ENCODE peak calls at places on chromosomes 6 and 20, in four cellular contexts. G is H9, U is mesenchymal stem cell, C is trophoblast cell. J is an unnamed sample.

GRCh38 chr6:169722362-169723199 is 1.7 kb downstream of the PHF10 start:
- DNase-seq in G (peak; percentile 34), C (peak; percentile 50), U (peak; percentile 73), J (peak; percentile 29)

GRCh38 chr20:51752343-51752951 is 15.7 kb downstream of the ATP9A start:
- DNase-seq in U (peak; percentile 93), G (no peak), C (no peak), J (no peak)

GRCh38 chr6:168193816-168194701 is 115.0 kb upstream of the FRMD1 start:
- DNase-seq in U (no peak), G (peak; percentile 76), C (no peak), J (no peak)

GRCh38 chr20:34102342-34102741 is 9.7 kb downstream of the EIF2S2 start:
- DNase-seq in C (no peak), U (no peak), G (no peak), J (no peak)

GRCh38 chr6:112203577-112204349 is 50.6 kb downstream of the LAMA4 start:
- DNase-seq in G (no peak), U (peak; percentile 71), C (peak; percentile 44), J (no peak)

GRCh38 chr20:49245921-49246740 is 26.9 kb downstream of the DDX27 start:
- DNase-seq in G (peak; percentile 43), C (no peak), U (peak; percentile 61), J (no peak)

GRCh38 chr6:33895296-33895695 is 91.5 kb upstream of the MLN start:
- DNase-seq in U (no peak), G (no peak), C (no peak), J (no peak)

GRCh38 chr6:150145830-150146229 is 3.0 kb downstream of the PPP1R14C start:
- DNase-seq in G (no peak), U (no peak), C (no peak), J (no peak)

GRCh38 chr6:17103715-17104114 is 1.9 kb downstream of the STMND1 start:
- DNase-seq in U (no peak), C (no peak), G (no peak), J (no peak)

GRCh38 chr6:85628353-85628752 is 14.3 kb downstream of the SYNCRIP start:
- DNase-seq in U (no peak), C (no peak), G (no peak), J (no peak)

GRCh38 chr20:31709939-31710338 is 12.7 kb downstream of the BCL2L1 start:
- DNase-seq in U (no peak), C (no peak), G (no peak), J (no peak)

GRCh38 chr6:135938588-135939215 is 87.2 kb downstream of the PDE7B start:
- DNase-seq in G (no peak), U (peak; percentile 32), C (peak; percentile 3), J (no peak)

GRCh38 chr20:34904202-34904621 is 27.8 kb downstream of the ACSS2 start:
- DNase-seq in C (no peak), G (no peak), U (no peak), J (no peak)

GRCh38 chr20:35619196-35620095 is 3.8 kb downstream of the SPAG4 start:
- DNase-seq in U (peak; percentile 87), C (peak; percentile 78), G (peak; percentile 96), J (peak; percentile 85)

GRCh38 chr6:104579464-104579863 is 280.3 kb downstream of the HACE1 start:
- DNase-seq in C (peak; percentile 25), G (no peak), U (no peak), J (no peak)

GRCh38 chr6:163667372-163668060 is 253.0 kb downstream of the QKI start:
- DNase-seq in G (no peak), U (no peak), C (peak; percentile 7), J (no peak)

GRCh38 chr6:166046232-166046631 is 121.4 kb downstream of the TBXT start:
- DNase-seq in G (no peak), C (no peak), U (peak; percentile 96), J (no peak)

GRCh38 chr6:113694278-113695077 is 162.7 kb upstream of the MARCKS start:
- DNase-seq in G (no peak), C (no peak), U (peak; percentile 54), J (no peak)

GRCh38 chr6:46925563-46926253 is 4.0 kb upstream of the ADGRF5 start:
- DNase-seq in U (peak; percentile 66), C (peak; percentile 94), G (no peak), J (no peak)

GRCh38 chr20:59207235-59207634 is 43.6 kb downstream of the ZNF831 start:
- DNase-seq in C (no peak), U (no peak), G (no peak), J (no peak)

GRCh38 chr20:14612389-14612788 is 275.0 kb upstream of the FLRT3 start:
- DNase-seq in G (no peak), U (peak; percentile 13), C (no peak), J (no peak)

GRCh38 chr6:21241231-21242130 is 352.1 kb upstream of the SOX4 start:
- DNase-seq in C (no peak), G (no peak), U (no peak), J (no peak)

GRCh38 chr6:90098025-90098474 is 198.6 kb downstream of the BACH2 start:
- DNase-seq in G (no peak), U (peak; percentile 41), C (no peak), J (no peak)

GRCh38 chr6:44696099-44696498 is 308.6 kb downstream of the CDC5L start:
- DNase-seq in G (peak; percentile 16), U (no peak), C (no peak), J (no peak)

GRCh38 chr6:42970859-42971612 is 7.9 kb downstream of the PEX6 start:
- DNase-seq in U (peak; percentile 65), C (no peak), G (no peak), J (no peak)

GRCh38 chr6:72418495-72418894 is 203.4 kb upstream of the KCNQ5 start:
- DNase-seq in G (no peak), U (peak; percentile 61), C (no peak), J (peak; percentile 9)

GRCh38 chr6:113015249-113015648 is 668.1 kb downstream of the RFPL4B start:
- DNase-seq in G (no peak), C (no peak), U (peak; percentile 62), J (no peak)

DNA sequence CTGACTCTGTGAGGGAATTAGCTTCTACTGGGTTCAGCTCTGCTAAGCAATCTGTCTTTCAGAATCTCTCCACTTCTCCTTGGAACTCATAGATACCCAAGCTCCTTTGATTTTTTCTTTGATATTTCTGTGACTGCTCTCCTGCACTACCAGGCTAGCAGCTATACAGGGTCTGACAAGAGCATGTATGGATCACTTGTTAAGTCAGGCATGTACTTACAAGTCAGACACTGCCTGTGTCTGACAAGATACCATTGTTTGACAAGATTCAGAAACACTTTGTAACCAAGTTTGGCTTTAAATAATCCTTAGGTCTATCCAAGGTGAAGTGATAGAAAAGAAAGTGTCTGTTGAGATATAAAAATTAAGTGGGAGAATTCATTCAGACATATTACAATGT is 79.5 kb downstream of the SESN1 start:
- DNase-seq in C (no peak), U (no peak), G (no peak), J (no peak)
- H2BK12ac ChIP-seq in C (no peak overlapping the region), U (no peak overlapping the region), G (no peak overlapping the region), J (no peak overlapping the region)

GRCh38 chr6:36328600-36328999 is 8.1 kb downstream of the BNIP5 start:
- DNase-seq in C (no peak), G (no peak), U (no peak), J (no peak)
- H3K9ac ChIP-seq in C (no peak overlapping the region), G (no peak overlapping the region), U (no peak overlapping the region), J (no peak overlapping the region)

GRCh38 chr6:122400121-122400450 is 634 bp downstream of the HSF2 start:
- DNase-seq in G (no peak), C (peak; percentile 6), U (no peak), J (peak; percentile 29)

GRCh38 chr6:122401104-122401503 is 1.7 kb downstream of the HSF2 start:
- DNase-seq in C (no peak), G (no peak), U (peak; percentile 7), J (no peak)

GRCh38 chr6:122399055-122399347 is 451 bp upstream of the HSF2 start:
- DNase-seq in G (no peak), U (no peak), C (no peak), J (no peak)

GRCh38 chr6:122400467-122401089 is 1.1 kb downstream of the HSF2 start:
- DNase-seq in C (no peak), U (peak; percentile 15), G (no peak), J (no peak)

GRCh38 chr6:122399348-122400120 is at the start of gene HSF2:
- DNase-seq in U (peak; percentile 99), G (peak; percentile 99), C (peak; percentile 99), J (peak; percentile 91)
- H4K8ac ChIP-seq in U (peak within 1 kb of the TSS; percentile 75), G (no peak within 1 kb of the TSS), C (peak within 1 kb of the TSS; percentile 75), J (peak within 1 kb of the TSS; percentile 82)

GRCh38 chr6:41056768-41057490 is 3.9 kb downstream of the APOBEC2 start:
- DNase-seq in C (no peak), U (no peak), G (no peak), J (no peak)
- H2BK12ac ChIP-seq in C (peak overlapping the region; percentile 34), U (no peak overlapping the region), G (no peak overlapping the region), J (no peak overlapping the region)

GRCh38 chr20:10505320-10506226 is 70.5 kb downstream of the SLX4IP start:
- DNase-seq in C (no peak), U (peak; percentile 74), G (no peak), J (no peak)

GRCh38 chr20:10504893-10505292 is 69.8 kb downstream of the SLX4IP start:
- DNase-seq in C (no peak), U (peak; percentile 83), G (no peak), J (no peak)

GRCh38 chr20:10498196-10498595 is 63.1 kb downstream of the SLX4IP start:
- DNase-seq in U (no peak), C (no peak), G (no peak), J (no peak)

GRCh38 chr20:10501377-10501776 is 66.3 kb downstream of the SLX4IP start:
- DNase-seq in U (no peak), G (no peak), C (no peak), J (no peak)

DNA sequence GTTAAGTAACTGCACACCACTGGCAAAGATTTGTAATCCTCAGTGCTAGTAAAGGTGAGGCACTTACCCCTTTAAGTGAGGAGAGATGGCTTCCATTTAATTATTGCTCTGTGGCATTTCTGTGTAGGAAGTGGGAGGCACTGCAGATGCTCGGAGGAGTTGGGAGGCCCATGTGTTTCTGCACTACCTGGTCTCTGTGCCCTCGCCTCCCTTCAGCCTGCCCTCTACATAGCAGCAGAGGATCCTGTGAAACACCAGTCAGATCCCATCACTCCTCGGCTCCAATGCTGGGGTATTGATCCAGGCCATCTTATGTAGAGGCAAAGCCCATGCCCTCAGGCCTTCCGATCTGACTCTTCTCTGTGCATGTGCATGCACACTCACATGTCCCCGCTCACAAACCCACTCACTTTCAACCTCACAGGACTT is 67.0 kb downstream of the SLX4IP start:
- DNase-seq in U (no peak), G (no peak), C (no peak), J (no peak)
- H3K9ac ChIP-seq in U (peak overlapping the region; percentile 82), G (no peak overlapping the region), C (no peak overlapping the region), J (no peak overlapping the region)

GRCh38 chr20:62751551-62752150 is 43.0 kb downstream of the NTSR1 start:
- DNase-seq in U (no peak), G (no peak), C (no peak), J (no peak)
- H4K8ac ChIP-seq in U (no peak overlapping the region), G (no peak overlapping the region), C (no peak overlapping the region), J (peak overlapping the region; percentile 29)

GRCh38 chr6:14305629-14306028 is 188.1 kb downstream of the CD83 start:
- DNase-seq in U (no peak), C (no peak), G (no peak), J (no peak)
- H2BK12ac ChIP-seq in U (no peak overlapping the region), C (no peak overlapping the region), G (no peak overlapping the region), J (no peak overlapping the region)